ENCODE peak calls at places on chromosomes 4 and X, in seven cellular contexts. One of them, this sample, is unnamed.

GRCh38 chr4:40194602-40195161 is 2.1 kb upstream of the RHOH start:
- DNase-seq in mammary epithelial cell: no peak
- DNase-seq in omental fat pad: no peak
- DNase-seq in cardiac muscle cell: peak
- DNase-seq in SK-N-SH: peak
- DNase-seq in IMR-90: peak
- DNase-seq in brain microvascular endothelial cell: peak
- DNase-seq in this sample: peak

GRCh38 chr4:127370495-127371069 is 262.2 kb upstream of the INTU start:
- DNase-seq in mammary epithelial cell: no peak
- DNase-seq in omental fat pad: no peak
- DNase-seq in cardiac muscle cell: peak
- DNase-seq in SK-N-SH: no peak
- DNase-seq in IMR-90: peak
- DNase-seq in brain microvascular endothelial cell: no peak
- DNase-seq in this sample: no peak

GRCh38 chr4:25068386-25068785 is 37.6 kb upstream of the LGI2 start:
- DNase-seq in mammary epithelial cell: no peak
- DNase-seq in omental fat pad: no peak
- DNase-seq in cardiac muscle cell: no peak
- DNase-seq in SK-N-SH: no peak
- DNase-seq in IMR-90: no peak
- DNase-seq in brain microvascular endothelial cell: no peak
- DNase-seq in this sample: no peak

GRCh38 chr4:45566896-45567603 is 556.8 kb downstream of the GABRG1 start:
- DNase-seq in mammary epithelial cell: no peak
- DNase-seq in omental fat pad: no peak
- DNase-seq in cardiac muscle cell: no peak
- DNase-seq in SK-N-SH: no peak
- DNase-seq in IMR-90: no peak
- DNase-seq in brain microvascular endothelial cell: no peak
- DNase-seq in this sample: no peak

GRCh38 chrX:70921709-70922352 is 9.1 kb downstream of the SLC7A3 start:
- DNase-seq in mammary epithelial cell: no peak
- DNase-seq in omental fat pad: no peak
- DNase-seq in cardiac muscle cell: no peak
- DNase-seq in SK-N-SH: no peak
- DNase-seq in IMR-90: no peak
- DNase-seq in brain microvascular endothelial cell: no peak
- DNase-seq in this sample: no peak

GRCh38 chr4:140603286-140603685 is 34.5 kb upstream of the UCP1 start:
- DNase-seq in mammary epithelial cell: no peak
- DNase-seq in omental fat pad: no peak
- DNase-seq in cardiac muscle cell: no peak
- DNase-seq in SK-N-SH: no peak
- DNase-seq in IMR-90: no peak
- DNase-seq in brain microvascular endothelial cell: no peak
- DNase-seq in this sample: no peak

GRCh38 chr4:172270421-172270820 is 457.2 kb downstream of the GALNTL6 start:
- DNase-seq in mammary epithelial cell: peak
- DNase-seq in omental fat pad: no peak
- DNase-seq in cardiac muscle cell: no peak
- DNase-seq in SK-N-SH: no peak
- DNase-seq in IMR-90: no peak
- DNase-seq in brain microvascular endothelial cell: no peak
- DNase-seq in this sample: peak

GRCh38 chrX:34379891-34380290 is 247.8 kb upstream of the FAM47A start:
- DNase-seq in mammary epithelial cell: no peak
- DNase-seq in omental fat pad: no peak
- DNase-seq in cardiac muscle cell: peak
- DNase-seq in SK-N-SH: no peak
- DNase-seq in IMR-90: no peak
- DNase-seq in brain microvascular endothelial cell: no peak
- DNase-seq in this sample: no peak

GRCh38 chrX:135536883-135537282 is 16.4 kb downstream of the INTS6L start:
- DNase-seq in mammary epithelial cell: no peak
- DNase-seq in omental fat pad: no peak
- DNase-seq in cardiac muscle cell: no peak
- DNase-seq in SK-N-SH: no peak
- DNase-seq in IMR-90: no peak
- DNase-seq in brain microvascular endothelial cell: no peak
- DNase-seq in this sample: no peak

GRCh38 chrX:108366644-108367406 is 71.4 kb downstream of the COL4A6 start:
- DNase-seq in mammary epithelial cell: no peak
- DNase-seq in omental fat pad: no peak
- DNase-seq in cardiac muscle cell: no peak
- DNase-seq in SK-N-SH: no peak
- DNase-seq in IMR-90: no peak
- DNase-seq in brain microvascular endothelial cell: no peak
- DNase-seq in this sample: no peak

GRCh38 chrX:42948723-42949122 is 170.8 kb upstream of the PPP1R2C start:
- DNase-seq in mammary epithelial cell: no peak
- DNase-seq in omental fat pad: no peak
- DNase-seq in cardiac muscle cell: no peak
- DNase-seq in SK-N-SH: no peak
- DNase-seq in IMR-90: no peak
- DNase-seq in brain microvascular endothelial cell: no peak
- DNase-seq in this sample: no peak

DNA sequence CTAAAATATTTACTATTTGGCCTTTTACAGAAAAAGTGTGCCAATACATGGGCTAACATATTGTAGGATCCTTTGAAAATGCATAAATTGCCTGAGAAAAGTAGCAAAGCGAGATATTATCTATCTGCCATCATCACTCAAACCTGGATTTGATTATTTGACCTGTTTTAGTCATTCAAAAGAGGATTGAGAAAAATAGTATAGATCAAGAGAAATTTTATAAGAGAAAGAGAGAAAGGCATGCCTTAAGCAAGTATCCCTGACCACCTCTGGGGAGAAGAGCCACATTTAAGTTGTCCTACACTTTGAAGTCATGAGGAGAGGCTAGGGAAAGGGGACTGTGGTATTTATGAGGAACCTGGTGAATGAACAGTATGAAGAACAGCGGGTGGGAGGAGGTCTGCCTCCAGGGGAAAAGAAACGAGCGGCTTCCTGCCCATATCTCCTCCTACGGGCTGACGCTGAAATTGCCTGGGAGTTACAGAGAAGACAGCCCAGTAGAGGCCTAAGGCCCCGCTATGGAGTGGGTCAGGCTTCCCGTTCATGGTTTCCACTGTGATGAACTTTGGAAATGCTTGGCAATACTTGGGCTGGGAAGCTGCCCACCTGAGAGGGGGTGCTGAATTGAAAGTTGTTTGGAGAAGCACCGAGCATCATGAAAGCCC is 106.8 kb upstream of the ACSL4 start:
- DNase-seq in mammary epithelial cell: peak
- DNase-seq in omental fat pad: no peak
- DNase-seq in cardiac muscle cell: peak
- DNase-seq in SK-N-SH: no peak
- DNase-seq in IMR-90: no peak
- DNase-seq in brain microvascular endothelial cell: peak
- DNase-seq in this sample: peak
- TF ChIP-seq CTCF in mammary epithelial cell: peak
- TF ChIP-seq CTCF in omental fat pad: no peak
- TF ChIP-seq CTCF in cardiac muscle cell: peak
- TF ChIP-seq CTCF in SK-N-SH: no peak
- TF ChIP-seq CTCF in IMR-90: no peak
- TF ChIP-seq CTCF in brain microvascular endothelial cell: peak
- TF ChIP-seq CTCF in this sample: peak

GRCh38 chr4:112377127-112377635 is 80.0 kb downstream of the ALPK1 start:
- DNase-seq in mammary epithelial cell: no peak
- DNase-seq in omental fat pad: no peak
- DNase-seq in cardiac muscle cell: no peak
- DNase-seq in SK-N-SH: peak
- DNase-seq in IMR-90: no peak
- DNase-seq in brain microvascular endothelial cell: no peak
- DNase-seq in this sample: no peak

GRCh38 chr4:112377701-112378620 is 80.8 kb downstream of the ALPK1 start:
- DNase-seq in mammary epithelial cell: no peak
- DNase-seq in omental fat pad: no peak
- DNase-seq in cardiac muscle cell: no peak
- DNase-seq in SK-N-SH: no peak
- DNase-seq in IMR-90: no peak
- DNase-seq in brain microvascular endothelial cell: no peak
- DNase-seq in this sample: no peak

GRCh38 chr4:112381996-112382692 is 85.0 kb downstream of the ALPK1 start:
- DNase-seq in mammary epithelial cell: no peak
- DNase-seq in omental fat pad: no peak
- DNase-seq in cardiac muscle cell: no peak
- DNase-seq in SK-N-SH: no peak
- DNase-seq in IMR-90: no peak
- DNase-seq in brain microvascular endothelial cell: no peak
- DNase-seq in this sample: no peak

GRCh38 chr4:112378858-112379257 is 81.7 kb downstream of the ALPK1 start:
- DNase-seq in mammary epithelial cell: no peak
- DNase-seq in omental fat pad: no peak
- DNase-seq in cardiac muscle cell: no peak
- DNase-seq in SK-N-SH: no peak
- DNase-seq in IMR-90: no peak
- DNase-seq in brain microvascular endothelial cell: no peak
- DNase-seq in this sample: no peak

DNA sequence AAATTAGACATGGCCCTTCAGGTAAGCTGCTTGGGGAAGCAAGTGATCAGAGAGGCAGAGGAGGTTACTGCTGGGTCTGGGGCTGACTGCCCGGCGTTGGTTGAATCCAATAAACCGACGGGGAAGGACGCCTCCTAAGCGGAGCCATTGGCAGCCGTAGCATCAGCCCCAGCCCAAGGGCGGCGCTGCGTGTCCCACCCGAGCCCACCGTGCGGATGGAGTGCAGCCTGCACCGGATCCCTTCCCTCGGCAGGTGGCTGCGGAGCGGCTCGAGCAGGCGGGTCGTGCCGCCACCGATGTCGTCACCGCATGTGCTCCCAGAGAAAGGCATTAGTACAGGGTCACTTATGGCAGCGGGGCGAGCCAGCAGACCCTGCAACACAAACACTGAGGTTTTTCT is 82.1 kb downstream of the ALPK1 start:
- DNase-seq in mammary epithelial cell: no peak
- DNase-seq in omental fat pad: no peak
- DNase-seq in cardiac muscle cell: no peak
- DNase-seq in SK-N-SH: no peak
- DNase-seq in IMR-90: no peak
- DNase-seq in brain microvascular endothelial cell: no peak
- DNase-seq in this sample: no peak
- TF ChIP-seq CTCF in mammary epithelial cell: no peak
- TF ChIP-seq CTCF in omental fat pad: no peak
- TF ChIP-seq CTCF in cardiac muscle cell: no peak
- TF ChIP-seq CTCF in SK-N-SH: no peak
- TF ChIP-seq CTCF in IMR-90: no peak
- TF ChIP-seq CTCF in brain microvascular endothelial cell: peak
- TF ChIP-seq CTCF in this sample: no peak

DNA sequence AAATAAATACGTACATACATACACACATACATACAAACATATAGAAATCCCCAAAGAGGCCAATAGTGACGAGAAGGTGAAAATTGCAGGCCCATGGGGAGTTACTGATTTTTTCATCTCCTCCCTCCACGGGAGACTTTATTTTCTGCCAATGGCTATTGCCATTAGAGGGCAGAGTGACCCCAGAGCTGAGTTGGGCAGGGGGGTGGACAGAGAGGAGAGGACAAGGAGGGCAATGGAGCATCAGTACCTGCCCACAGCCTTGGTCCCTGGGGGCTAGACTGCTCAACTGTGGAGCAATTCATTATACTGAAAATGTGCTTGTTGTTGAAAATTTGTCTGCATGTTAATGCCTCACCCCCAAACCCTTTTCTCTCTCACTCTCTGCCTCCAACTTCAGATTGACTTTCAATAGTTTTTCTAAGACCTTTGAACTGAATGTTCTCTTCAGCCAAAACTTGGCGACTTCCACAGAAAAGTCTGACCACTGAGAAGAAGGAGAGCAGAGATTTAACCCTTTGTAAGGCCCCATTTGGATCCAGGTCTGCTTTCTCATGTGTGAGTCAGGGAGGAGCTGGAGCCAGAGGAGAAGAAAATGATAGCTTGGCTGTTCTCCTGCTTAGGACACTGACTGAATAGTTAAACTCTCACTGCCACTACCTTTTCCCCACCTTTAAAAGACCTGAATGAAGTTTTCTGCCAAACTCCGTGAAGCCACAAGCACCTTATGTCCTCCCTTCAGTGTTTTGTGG is 180.7 kb downstream of the AR start:
- DNase-seq in mammary epithelial cell: no peak
- DNase-seq in omental fat pad: no peak
- DNase-seq in cardiac muscle cell: peak
- DNase-seq in SK-N-SH: no peak
- DNase-seq in IMR-90: no peak
- DNase-seq in brain microvascular endothelial cell: no peak
- DNase-seq in this sample: no peak
- TF ChIP-seq CTCF in mammary epithelial cell: no peak
- TF ChIP-seq CTCF in omental fat pad: no peak
- TF ChIP-seq CTCF in cardiac muscle cell: peak
- TF ChIP-seq CTCF in SK-N-SH: no peak
- TF ChIP-seq CTCF in IMR-90: no peak
- TF ChIP-seq CTCF in brain microvascular endothelial cell: peak
- TF ChIP-seq CTCF in this sample: no peak

GRCh38 chrX:97011540-97011939 is 127.8 kb downstream of the RPA4 start:
- DNase-seq in mammary epithelial cell: no peak
- DNase-seq in omental fat pad: no peak
- DNase-seq in cardiac muscle cell: no peak
- DNase-seq in SK-N-SH: no peak
- DNase-seq in IMR-90: no peak
- DNase-seq in brain microvascular endothelial cell: no peak
- DNase-seq in this sample: no peak

GRCh38 chrX:97021680-97022079 is 138.0 kb downstream of the RPA4 start:
- DNase-seq in mammary epithelial cell: peak
- DNase-seq in omental fat pad: no peak
- DNase-seq in cardiac muscle cell: peak
- DNase-seq in SK-N-SH: no peak
- DNase-seq in IMR-90: peak
- DNase-seq in brain microvascular endothelial cell: peak
- DNase-seq in this sample: peak

DNA sequence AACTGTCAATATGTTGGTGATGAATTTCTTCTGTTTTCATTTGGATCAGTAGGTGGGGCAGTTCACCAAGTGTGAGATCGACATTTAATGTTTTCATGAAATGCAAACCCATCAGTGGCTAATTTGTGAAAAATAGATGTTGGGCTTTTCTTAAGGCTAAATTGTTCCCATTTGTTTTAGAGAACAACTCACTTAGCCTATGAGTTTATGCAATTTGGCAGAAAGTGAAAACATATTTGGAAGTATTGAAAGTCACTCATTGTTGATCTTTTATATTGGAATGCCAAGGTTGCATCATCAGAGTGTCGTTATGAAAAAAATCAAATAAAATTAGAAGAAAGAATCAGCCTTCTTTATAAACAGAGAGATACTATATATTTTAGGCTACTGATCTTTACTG is 132.4 kb downstream of the RPA4 start:
- DNase-seq in mammary epithelial cell: no peak
- DNase-seq in omental fat pad: no peak
- DNase-seq in cardiac muscle cell: no peak
- DNase-seq in SK-N-SH: no peak
- DNase-seq in IMR-90: no peak
- DNase-seq in brain microvascular endothelial cell: no peak
- DNase-seq in this sample: no peak
- TF ChIP-seq CTCF in mammary epithelial cell: no peak
- TF ChIP-seq CTCF in omental fat pad: no peak
- TF ChIP-seq CTCF in cardiac muscle cell: no peak
- TF ChIP-seq CTCF in SK-N-SH: no peak
- TF ChIP-seq CTCF in IMR-90: no peak
- TF ChIP-seq CTCF in brain microvascular endothelial cell: no peak
- TF ChIP-seq CTCF in this sample: peak